ENCODE peak calls at places on chromosomes 1 and 21, in four cellular contexts. One of them, this sample, is unnamed.

GRCh38 chr1:210754931-210755670 is 378.8 kb downstream of the KCNH1 start:
- DNase-seq in GM13976: no peak
- DNase-seq in activated CD4-positive, alpha-beta T cell treated with anti-CD3 and anti-CD28 coated beads, Interleukin-2, amount 50 U/mL, for 4 hours: no peak
- DNase-seq in heart right ventricle: no peak
- DNase-seq in this sample: no peak

GRCh38 chr1:11692899-11693590 is 1.5 kb downstream of the DRAXIN start:
- DNase-seq in GM13976: no peak
- DNase-seq in activated CD4-positive, alpha-beta T cell treated with anti-CD3 and anti-CD28 coated beads, Interleukin-2, amount 50 U/mL, for 4 hours: peak; percentile 23
- DNase-seq in heart right ventricle: no peak
- DNase-seq in this sample: peak; percentile 73

GRCh38 chr1:203301331-203301668 is 4.0 kb upstream of the BTG2 start:
- DNase-seq in GM13976: no peak
- DNase-seq in activated CD4-positive, alpha-beta T cell treated with anti-CD3 and anti-CD28 coated beads, Interleukin-2, amount 50 U/mL, for 4 hours: no peak
- DNase-seq in heart right ventricle: no peak
- DNase-seq in this sample: no peak

GRCh38 chr1:167714851-167715652 is 6.7 kb upstream of the MPZL1 start:
- DNase-seq in GM13976: peak; percentile 82
- DNase-seq in activated CD4-positive, alpha-beta T cell treated with anti-CD3 and anti-CD28 coated beads, Interleukin-2, amount 50 U/mL, for 4 hours: peak; percentile 84
- DNase-seq in heart right ventricle: peak; percentile 77
- DNase-seq in this sample: peak; percentile 78

GRCh38 chr1:23273450-23274133 is 56.3 kb upstream of the HTR1D start:
- DNase-seq in GM13976: no peak
- DNase-seq in activated CD4-positive, alpha-beta T cell treated with anti-CD3 and anti-CD28 coated beads, Interleukin-2, amount 50 U/mL, for 4 hours: no peak
- DNase-seq in heart right ventricle: no peak
- DNase-seq in this sample: peak; percentile 35

GRCh38 chr1:41917835-41918449 is 780 bp downstream of the HIVEP3 start:
- DNase-seq in GM13976: peak; percentile 53
- DNase-seq in activated CD4-positive, alpha-beta T cell treated with anti-CD3 and anti-CD28 coated beads, Interleukin-2, amount 50 U/mL, for 4 hours: no peak
- DNase-seq in heart right ventricle: peak; percentile 54
- DNase-seq in this sample: no peak

GRCh38 chr1:200665851-200666250 is 3.9 kb downstream of the DDX59 start:
- DNase-seq in GM13976: no peak
- DNase-seq in activated CD4-positive, alpha-beta T cell treated with anti-CD3 and anti-CD28 coated beads, Interleukin-2, amount 50 U/mL, for 4 hours: no peak
- DNase-seq in heart right ventricle: no peak
- DNase-seq in this sample: no peak

GRCh38 chr1:207259391-207259790 is 62.1 kb upstream of the CD55 start:
- DNase-seq in GM13976: no peak
- DNase-seq in activated CD4-positive, alpha-beta T cell treated with anti-CD3 and anti-CD28 coated beads, Interleukin-2, amount 50 U/mL, for 4 hours: no peak
- DNase-seq in heart right ventricle: no peak
- DNase-seq in this sample: no peak

GRCh38 chr1:35505911-35506798 is 51.0 kb downstream of the KIAA0319L start:
- DNase-seq in GM13976: peak; percentile 60
- DNase-seq in activated CD4-positive, alpha-beta T cell treated with anti-CD3 and anti-CD28 coated beads, Interleukin-2, amount 50 U/mL, for 4 hours: peak; percentile 14
- DNase-seq in heart right ventricle: no peak
- DNase-seq in this sample: peak; percentile 8

GRCh38 chr1:27166351-27166802 is 11.5 kb upstream of the SLC9A1 start:
- DNase-seq in GM13976: peak; percentile 3
- DNase-seq in activated CD4-positive, alpha-beta T cell treated with anti-CD3 and anti-CD28 coated beads, Interleukin-2, amount 50 U/mL, for 4 hours: no peak
- DNase-seq in heart right ventricle: no peak
- DNase-seq in this sample: peak; percentile 35

GRCh38 chr1:24058671-24059455 is 53.1 kb downstream of the MYOM3 start:
- DNase-seq in GM13976: no peak
- DNase-seq in activated CD4-positive, alpha-beta T cell treated with anti-CD3 and anti-CD28 coated beads, Interleukin-2, amount 50 U/mL, for 4 hours: no peak
- DNase-seq in heart right ventricle: no peak
- DNase-seq in this sample: no peak

GRCh38 chr1:177794316-177794991 is 175.4 kb downstream of the SEC16B start:
- DNase-seq in GM13976: no peak
- DNase-seq in activated CD4-positive, alpha-beta T cell treated with anti-CD3 and anti-CD28 coated beads, Interleukin-2, amount 50 U/mL, for 4 hours: no peak
- DNase-seq in heart right ventricle: no peak
- DNase-seq in this sample: no peak

GRCh38 chr21:28632718-28633408 is 359.8 kb downstream of the LTN1 start:
- DNase-seq in GM13976: no peak
- DNase-seq in activated CD4-positive, alpha-beta T cell treated with anti-CD3 and anti-CD28 coated beads, Interleukin-2, amount 50 U/mL, for 4 hours: no peak
- DNase-seq in heart right ventricle: no peak
- DNase-seq in this sample: peak; percentile 29

GRCh38 chr1:171852273-171852672 is 11.0 kb downstream of the DNM3 start:
- DNase-seq in GM13976: no peak
- DNase-seq in activated CD4-positive, alpha-beta T cell treated with anti-CD3 and anti-CD28 coated beads, Interleukin-2, amount 50 U/mL, for 4 hours: no peak
- DNase-seq in heart right ventricle: no peak
- DNase-seq in this sample: no peak

GRCh38 chr1:235566092-235566491 is 61.8 kb upstream of the B3GALNT2 start:
- DNase-seq in GM13976: no peak
- DNase-seq in activated CD4-positive, alpha-beta T cell treated with anti-CD3 and anti-CD28 coated beads, Interleukin-2, amount 50 U/mL, for 4 hours: no peak
- DNase-seq in heart right ventricle: no peak
- DNase-seq in this sample: no peak

GRCh38 chr1:240385985-240386978 is 225.7 kb downstream of the GREM2 start:
- DNase-seq in GM13976: no peak
- DNase-seq in activated CD4-positive, alpha-beta T cell treated with anti-CD3 and anti-CD28 coated beads, Interleukin-2, amount 50 U/mL, for 4 hours: no peak
- DNase-seq in heart right ventricle: no peak
- DNase-seq in this sample: peak; percentile 75

GRCh38 chr1:201245082-201245481 is 38.2 kb upstream of the PKP1 start:
- DNase-seq in GM13976: no peak
- DNase-seq in activated CD4-positive, alpha-beta T cell treated with anti-CD3 and anti-CD28 coated beads, Interleukin-2, amount 50 U/mL, for 4 hours: no peak
- DNase-seq in heart right ventricle: no peak
- DNase-seq in this sample: no peak

GRCh38 chr1:33586111-33586510 is 113.7 kb downstream of the ZSCAN20 start:
- DNase-seq in GM13976: no peak
- DNase-seq in activated CD4-positive, alpha-beta T cell treated with anti-CD3 and anti-CD28 coated beads, Interleukin-2, amount 50 U/mL, for 4 hours: no peak
- DNase-seq in heart right ventricle: no peak
- DNase-seq in this sample: peak; percentile 29

GRCh38 chr1:10782491-10783244 is 13.8 kb downstream of the CASZ1 start:
- DNase-seq in GM13976: no peak
- DNase-seq in activated CD4-positive, alpha-beta T cell treated with anti-CD3 and anti-CD28 coated beads, Interleukin-2, amount 50 U/mL, for 4 hours: no peak
- DNase-seq in heart right ventricle: no peak
- DNase-seq in this sample: no peak

GRCh38 chr1:19384113-19384512 is 72.0 kb downstream of the SLC66A1 start:
- DNase-seq in GM13976: no peak
- DNase-seq in activated CD4-positive, alpha-beta T cell treated with anti-CD3 and anti-CD28 coated beads, Interleukin-2, amount 50 U/mL, for 4 hours: no peak
- DNase-seq in heart right ventricle: no peak
- DNase-seq in this sample: peak; percentile 23

GRCh38 chr1:24185056-24185455 is 2.0 kb downstream of the IFNLR1 start:
- DNase-seq in GM13976: no peak
- DNase-seq in activated CD4-positive, alpha-beta T cell treated with anti-CD3 and anti-CD28 coated beads, Interleukin-2, amount 50 U/mL, for 4 hours: no peak
- DNase-seq in heart right ventricle: no peak
- DNase-seq in this sample: no peak

This sample was measured in HTR-8/SVneo.